ENCODE peak calls at places on chromosomes 16 and 17, in nine cellular contexts. M is NCI-H1930; H is dermis microvascular lymphatic vessel endothelial cell; W is EH; V is effector CD4-positive, alpha-beta T cell; K is progenitor cell of endocrine pancreas; X is NCI-H1694; S is NCI-H510A; Y is lung. T is an unnamed sample.

GRCh38 chr16:4533490-4533889 is 5.1 kb downstream of the CDIP1 start:
- DNase-seq in M (no peak), K (no peak), H (no peak), S (no peak), Y (no peak), W (no peak), X (no peak), V (no peak), T (no peak)

GRCh38 chr16:86993426-86994110 is 323.6 kb downstream of the C16orf95 start:
- DNase-seq in K (no peak), V (no peak), M (no peak), S (no peak), H (no peak), Y (no peak), W (no peak), X (no peak), T (no peak)

GRCh38 chr17:30917050-30917449 is 4.7 kb upstream of the ADAP2 start:
- DNase-seq in W (no peak), M (no peak), X (no peak), S (no peak), Y (no peak), V (no peak), K (no peak), H (no peak), T (no peak)

GRCh38 chr17:33140413-33141099 is 148.9 kb downstream of the SPACA3 start:
- DNase-seq in V (no peak), M (no peak), H (no peak), Y (no peak), W (no peak), S (no peak), K (no peak), X (no peak), T (peak)

GRCh38 chr17:8954339-8954738 is 11.2 kb downstream of the PIK3R5 start:
- DNase-seq in W (no peak), Y (peak), V (peak), M (no peak), X (no peak), K (no peak), S (no peak), H (no peak), T (no peak)

GRCh38 chr16:53285236-53285635 is 149.0 kb upstream of the RBL2 start:
- DNase-seq in K (no peak), W (no peak), X (no peak), Y (no peak), V (no peak), M (no peak), H (no peak), S (no peak), T (no peak)

GRCh38 chr16:25198021-25198420 is 18.7 kb upstream of the AQP8 start:
- DNase-seq in W (peak), M (no peak), H (no peak), X (no peak), K (no peak), S (no peak), V (no peak), Y (no peak), T (no peak)

GRCh38 chr16:17339764-17340541 is 130.8 kb downstream of the XYLT1 start:
- DNase-seq in W (peak), M (no peak), V (no peak), X (no peak), Y (no peak), H (no peak), S (no peak), K (no peak), T (no peak)

GRCh38 chr17:37107406-37108083 is 158.8 kb downstream of the AATF start:
- DNase-seq in K (no peak), X (no peak), H (no peak), Y (peak), W (peak), M (no peak), V (no peak), S (no peak), T (no peak)

GRCh38 chr17:40621558-40621957 is 26.1 kb downstream of the SMARCE1 start:
- DNase-seq in W (peak), X (no peak), S (no peak), Y (no peak), M (no peak), V (no peak), H (no peak), K (no peak), T (no peak)

GRCh38 chr17:71633391-71633849 is 487.4 kb upstream of the SOX9 start:
- DNase-seq in K (no peak), S (no peak), W (peak), V (no peak), X (no peak), H (no peak), Y (no peak), M (no peak), T (no peak)

GRCh38 chr17:56608941-56609340 is 15.4 kb downstream of the NOG start:
- DNase-seq in S (no peak), K (no peak), M (no peak), W (no peak), X (no peak), V (no peak), Y (no peak), H (no peak), T (no peak)

GRCh38 chr16:79644977-79645667 is 44.6 kb upstream of the MAF start:
- DNase-seq in K (no peak), S (no peak), M (no peak), H (no peak), W (no peak), X (no peak), V (no peak), Y (no peak), T (no peak)

GRCh38 chr16:12767897-12768296 is 35.8 kb downstream of the CPPED1 start:
- DNase-seq in K (no peak), V (no peak), H (no peak), X (no peak), W (no peak), Y (no peak), M (no peak), S (no peak), T (no peak)

GRCh38 chr16:66801320-66802105 is at the start of gene TERB1:
- DNase-seq in X (no peak), H (no peak), S (no peak), V (no peak), M (no peak), W (no peak), Y (no peak), K (no peak), T (no peak)

GRCh38 chr17:40032322-40033320 is 17.4 kb downstream of the CSF3 start:
- DNase-seq in K (no peak), Y (no peak), H (no peak), S (no peak), X (no peak), M (no peak), W (no peak), V (no peak), T (no peak)

GRCh38 chr16:57600048-57600835 is 28.2 kb upstream of the ADGRG1 start:
- DNase-seq in V (no peak), K (peak), S (peak), X (no peak), Y (peak), H (peak), M (no peak), W (peak), T (no peak)

GRCh38 chr16:27230562-27230991 is 27.3 kb downstream of the KDM8 start:
- DNase-seq in M (no peak), S (no peak), H (no peak), X (no peak), W (no peak), Y (no peak), K (no peak), V (peak), T (no peak)

GRCh38 chr17:57016764-57017116 is 38.8 kb downstream of the SCPEP1 start:
- DNase-seq in W (peak), K (no peak), X (no peak), M (no peak), Y (no peak), S (no peak), V (no peak), H (no peak), T (no peak)

GRCh38 chr17:82371333-82372062 is at the start of gene UTS2R:
- DNase-seq in S (no peak), V (no peak), M (no peak), Y (no peak), K (no peak), X (no peak), W (no peak), H (no peak), T (no peak)

GRCh38 chr17:12603566-12603965 is 62.1 kb upstream of the MYOCD start:
- DNase-seq in W (no peak), X (no peak), M (no peak), V (no peak), S (no peak), H (no peak), K (no peak), Y (no peak), T (no peak)

GRCh38 chr16:11783319-11784047 is 13.6 kb downstream of the ZC3H7A start:
- DNase-seq in K (no peak), Y (no peak), V (peak), S (no peak), X (no peak), M (no peak), W (peak), H (peak), T (no peak)

GRCh38 chr16:14300631-14301149 is 229.6 kb downstream of the MRTFB start:
- DNase-seq in M (no peak), X (peak), V (no peak), Y (peak), W (peak), K (no peak), S (peak), H (peak), T (peak)

GRCh38 chr16:8611886-8612595 is 9.5 kb upstream of the METTL22 start:
- DNase-seq in Y (no peak), V (no peak), K (no peak), W (peak), H (no peak), M (no peak), S (no peak), X (no peak), T (no peak)

GRCh38 chr17:65888649-65889048 is 303.3 kb downstream of the CEP112 start:
- DNase-seq in V (no peak), X (no peak), M (no peak), K (no peak), W (peak), S (no peak), Y (no peak), H (no peak), T (no peak)

GRCh38 chr17:35621768-35622167 is 34.6 kb downstream of the AP2B1 start:
- DNase-seq in K (no peak), H (no peak), Y (no peak), X (no peak), M (no peak), V (no peak), W (no peak), S (no peak), T (no peak)

GRCh38 chr16:85810097-85810741 is 10.7 kb downstream of the COX4I1 start:
- DNase-seq in X (no peak), S (no peak), Y (no peak), K (no peak), H (no peak), V (no peak), M (no peak), W (no peak), T (no peak)

GRCh38 chr17:47605006-47605405 is 44.7 kb upstream of the KPNB1 start:
- DNase-seq in S (no peak), W (peak), M (peak), V (no peak), X (no peak), H (no peak), K (no peak), Y (no peak), T (no peak)

GRCh38 chr17:51115179-51115578 is 5.5 kb downstream of the SPAG9 start:
- DNase-seq in M (no peak), V (no peak), H (no peak), K (no peak), W (no peak), Y (no peak), S (no peak), X (no peak), T (no peak)

GRCh38 chr16:49858200-49859129 is 2.6 kb upstream of the ZNF423 start:
- DNase-seq in V (no peak), S (no peak), K (peak), W (peak), Y (peak), X (peak), H (no peak), M (no peak), T (no peak)

GRCh38 chr17:81341347-81342061 is 46.4 kb upstream of the SLC38A10 start:
- DNase-seq in H (no peak), K (no peak), Y (no peak), V (no peak), X (no peak), M (no peak), S (no peak), W (no peak), T (no peak)

GRCh38 chr16:54370653-54371052 is 84.1 kb upstream of the IRX3 start:
- DNase-seq in W (no peak), M (no peak), K (no peak), S (peak), V (no peak), X (no peak), H (no peak), Y (no peak), T (peak)

GRCh38 chr16:11152205-11152604 is 103.8 kb downstream of the SOCS1 start:
- DNase-seq in Y (no peak), S (no peak), V (no peak), K (no peak), M (no peak), X (peak), H (no peak), W (no peak), T (peak)

GRCh38 chr17:79574108-79574507 is 36.7 kb downstream of the RBFOX3 start:
- DNase-seq in W (no peak), V (no peak), S (no peak), H (no peak), M (no peak), X (no peak), K (no peak), Y (no peak), T (no peak)

GRCh38 chr17:14268264-14268663 is 31.6 kb upstream of the CDRT15 start:
- DNase-seq in K (no peak), S (no peak), Y (no peak), X (no peak), V (no peak), M (no peak), H (no peak), W (no peak), T (no peak)

GRCh38 chr17:72474740-72475477 is 354.1 kb downstream of the SOX9 start:
- DNase-seq in Y (no peak), S (no peak), M (no peak), K (no peak), V (no peak), H (no peak), X (no peak), W (no peak), T (no peak)

GRCh38 chr17:50094753-50095616 is at the start of gene PDK2:
- DNase-seq in H (peak), X (peak), K (peak), Y (peak), S (peak), V (peak), M (peak), W (peak), T (peak)

GRCh38 chr16:67326472-67327309 is at the start of the genes KCTD19 and LRRC36:
- DNase-seq in Y (peak), V (peak), H (no peak), M (peak), W (peak), K (peak), S (peak), X (peak), T (peak)